ENCODE peak calls at places on chromosome 17, in five cellular contexts. F, X, L, J and V are unnamed samples.

GRCh38 chr17:35432176-35433074 is at the start of gene SLFN12:
- DNase-seq in L (no peak), F (no peak), J (peak), X (no peak), V (no peak)

GRCh38 chr17:2084766-2085647 is 30.1 kb downstream of the HIC1 start:
- DNase-seq in L (no peak), J (no peak), X (no peak), F (no peak), V (no peak)

GRCh38 chr17:60224064-60224463 is 74.3 kb downstream of the CA4 start:
- DNase-seq in F (no peak), J (no peak), L (no peak), X (no peak), V (no peak)

GRCh38 chr17:49494937-49495841 is at the start of gene NGFR:
- DNase-seq in X (no peak), L (no peak), F (peak), J (peak), V (peak)

GRCh38 chr17:76370261-76370993 is 14.0 kb upstream of the SPHK1 start:
- DNase-seq in L (no peak), X (no peak), F (peak), J (no peak), V (no peak)

GRCh38 chr17:57699751-57700186 is 45.3 kb downstream of the CCDC182 start:
- DNase-seq in F (no peak), L (no peak), J (peak), X (no peak), V (no peak)

GRCh38 chr17:73956595-73957465 is 246.6 kb upstream of the RPL38 start:
- DNase-seq in X (peak), J (peak), L (peak), F (peak), V (peak)

GRCh38 chr17:7897773-7898172 is 9.2 kb downstream of the CHD3 start:
- DNase-seq in X (no peak), F (no peak), L (no peak), J (no peak), V (no peak)

GRCh38 chr17:63966646-63967265 is 6.0 kb downstream of the SCN4A start:
- DNase-seq in F (no peak), J (no peak), L (no peak), X (no peak), V (no peak)

GRCh38 chr17:50805486-50805885 is 29.9 kb upstream of the WFIKKN2 start:
- DNase-seq in X (no peak), J (no peak), F (no peak), L (no peak), V (no peak)

GRCh38 chr17:12599185-12599920 is 66.3 kb upstream of the MYOCD start:
- DNase-seq in J (no peak), X (no peak), L (no peak), F (no peak), V (no peak)

GRCh38 chr17:64133546-64134215 is 3.7 kb upstream of the ERN1 start:
- DNase-seq in X (no peak), F (peak), L (no peak), J (no peak), V (peak)

GRCh38 chr17:4908301-4908700 is 5.4 kb upstream of the CHRNE start:
- DNase-seq in L (no peak), X (no peak), F (no peak), J (no peak), V (no peak)

GRCh38 chr17:42221886-42222745 is 27.8 kb upstream of the GHDC start:
- DNase-seq in L (peak), F (peak), X (no peak), J (peak), V (peak)

GRCh38 chr17:64399071-64399766 is 8.6 kb upstream of the PECAM1 start:
- DNase-seq in X (no peak), J (no peak), F (no peak), L (no peak), V (no peak)

GRCh38 chr17:50858486-50859225 is 7.5 kb downstream of the TOB1 start:
- DNase-seq in X (no peak), J (no peak), F (no peak), L (no peak), V (no peak)

GRCh38 chr17:48262982-48263586 is 155.5 kb downstream of the SNX11 start:
- DNase-seq in X (no peak), L (no peak), F (peak), J (no peak), V (peak)

GRCh38 chr17:37490638-37491614 is 1.2 kb downstream of the DUSP14 start:
- DNase-seq in L (no peak), J (peak), X (no peak), F (peak), V (no peak)

GRCh38 chr17:72691601-72692000 is 400.9 kb downstream of the SLC39A11 start:
- DNase-seq in J (no peak), X (no peak), F (no peak), L (no peak), V (no peak)

GRCh38 chr17:19470529-19471261 is 59.7 kb downstream of the RNF112 start:
- DNase-seq in L (no peak), J (peak), F (no peak), X (no peak), V (peak)

GRCh38 chr17:65933290-65933689 is 258.6 kb downstream of the CEP112 start:
- DNase-seq in X (no peak), L (no peak), J (no peak), F (no peak), V (no peak)

GRCh38 chr17:6435968-6436367 is 1.0 kb upstream of the AIPL1 start:
- DNase-seq in J (peak), L (peak), F (peak), X (peak), V (peak)

GRCh38 chr17:52159159-52159809 is 770 bp upstream of the CA10 start:
- DNase-seq in J (no peak), L (no peak), F (no peak), X (no peak), V (no peak)

GRCh38 chr17:67718325-67718941 is 697 bp downstream of the NOL11 start:
- DNase-seq in J (peak), L (no peak), X (peak), F (peak), V (no peak)

GRCh38 chr17:19016297-19016696 is 11.7 kb upstream of the FAM83G start:
- DNase-seq in L (no peak), F (no peak), X (no peak), J (no peak), V (no peak)

GRCh38 chr17:29003289-29003688 is 2.5 kb downstream of the SEZ6 start:
- DNase-seq in F (no peak), X (no peak), J (no peak), L (no peak), V (no peak)

GRCh38 chr17:3695723-3696411 is at the start of gene P2RX5:
- DNase-seq in X (peak), F (peak), L (no peak), J (peak), V (no peak)

GRCh38 chr17:30532871-30533270 is 55.7 kb downstream of the GOSR1 start:
- DNase-seq in L (no peak), X (no peak), J (no peak), F (no peak), V (no peak)

GRCh38 chr17:31935512-31935911 is 1.3 kb upstream of the SUZ12 start:
- DNase-seq in J (peak), L (no peak), F (no peak), X (no peak), V (no peak)

GRCh38 chr17:50177983-50178834 is 12.4 kb downstream of the SGCA start:
- DNase-seq in X (peak), J (peak), F (peak), L (no peak), V (peak)

GRCh38 chr17:42673885-42674754 is 2.7 kb downstream of the PLEKHH3 start:
- DNase-seq in J (peak), F (peak), X (no peak), L (no peak), V (no peak)

GRCh38 chr17:55584055-55584685 is 72.9 kb upstream of the SMIM36 start:
- DNase-seq in L (no peak), X (no peak), F (no peak), J (no peak), V (no peak)